ENCODE peak calls at places on chromosomes 13 and 19, in four cellular contexts. Z is IMR-90, W is mesendoderm, E is H1. Q is an unnamed sample.

GRCh38 chr19:30229524-30230174 is 142.5 kb upstream of the ZNF536 start:
- DNase-seq in E (peak), Z (peak), W (peak), Q (no peak)

GRCh38 chr13:110624766-110625756 is 9.7 kb downstream of the NAXD start:
- DNase-seq in Z (no peak), W (no peak), E (peak), Q (no peak)

GRCh38 chr19:46691948-46692347 is 25.0 kb downstream of the PRKD2 start:
- DNase-seq in W (no peak), E (no peak), Z (no peak), Q (no peak)

GRCh38 chr13:44555207-44555606 is 20.9 kb downstream of the TSC22D1 start:
- DNase-seq in Z (no peak), W (no peak), E (no peak), Q (no peak)

GRCh38 chr19:23560051-23560450 is 127.0 kb downstream of the ZNF675 start:
- DNase-seq in Z (no peak), W (no peak), E (no peak), Q (no peak)

GRCh38 chr13:102845289-102845629 is 573 bp upstream of the ERCC5 start:
- DNase-seq in W (no peak), Z (no peak), E (no peak), Q (no peak)

GRCh38 chr19:35044317-35045117 is 3.0 kb downstream of the HPN start:
- DNase-seq in Z (peak), E (peak), W (peak), Q (peak)

GRCh38 chr19:54674021-54674617 is 11.3 kb downstream of the LILRB4 start:
- DNase-seq in Z (no peak), W (peak), E (no peak), Q (no peak)

GRCh38 chr13:23087884-23088283 is 92.9 kb upstream of the SGCG start:
- DNase-seq in E (peak), Z (peak), W (peak), Q (peak)

GRCh38 chr19:15448778-15449619 is 757 bp downstream of the WIZ start:
- DNase-seq in W (no peak), E (peak), Z (no peak), Q (no peak)

GRCh38 chr19:15466851-15467733 is 2.7 kb upstream of the RASAL3 start:
- DNase-seq in Z (peak), W (no peak), E (no peak), Q (no peak)

GRCh38 chr13:24923305-24923640 is 159.3 kb downstream of the RNF17 start:
- DNase-seq in E (no peak), Z (peak), W (no peak), Q (no peak)

GRCh38 chr19:862529-863304 is 3.3 kb downstream of the CFD start:
- DNase-seq in E (peak), Z (peak), W (peak), Q (peak)

GRCh38 chr19:55461974-55462628 is 659 bp upstream of the ISOC2 start:
- DNase-seq in E (no peak), Z (peak), W (no peak), Q (no peak)

GRCh38 chr13:53240316-53240715 is 211.7 kb downstream of the OLFM4 start:
- DNase-seq in Z (no peak), W (no peak), E (no peak), Q (no peak)

GRCh38 chr19:2051771-2052704 is 994 bp upstream of the MKNK2 start:
- DNase-seq in W (no peak), Z (no peak), E (no peak), Q (peak)

GRCh38 chr13:30766957-30767603 is 31.7 kb downstream of the ALOX5AP start:
- DNase-seq in Z (no peak), E (no peak), W (no peak), Q (no peak)

GRCh38 chr13:44243198-44243852 is 130.3 kb upstream of the SERP2 start:
- DNase-seq in E (peak), Z (peak), W (peak), Q (peak)

DNA sequence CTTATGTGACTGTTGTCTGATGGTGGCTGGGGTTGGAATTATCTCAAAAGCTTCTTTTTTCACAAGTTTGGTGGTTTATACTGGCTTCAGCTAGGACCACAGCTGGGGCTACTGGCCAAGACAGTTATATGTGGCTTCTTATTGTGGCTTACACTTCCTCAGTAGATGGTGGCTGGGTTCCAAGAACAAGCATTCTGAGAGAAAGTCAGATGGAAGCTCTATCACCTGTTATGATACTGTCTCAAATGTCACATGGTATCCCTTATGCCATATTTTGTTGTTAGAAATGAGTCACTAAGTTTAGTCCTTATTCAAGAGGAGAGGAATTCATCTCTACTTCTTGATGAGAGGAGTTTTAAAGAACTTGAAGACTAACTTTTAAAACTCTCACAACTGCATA is 41.6 kb downstream of the NDFIP2 start:
- DNase-seq in Z (peak), E (no peak), W (no peak), Q (no peak)
- H3K56ac ChIP-seq in Z (no peak), E (no peak), W (no peak), Q (no peak)

GRCh38 chr19:48770223-48770622 is 14.9 kb downstream of the FGF21 start:
- DNase-seq in Z (no peak), E (no peak), W (no peak), Q (no peak)

GRCh38 chr19:48768989-48769713 is 13.8 kb downstream of the FGF21 start:
- DNase-seq in W (no peak), Z (no peak), E (no peak), Q (no peak)

GRCh38 chr19:48772503-48772953 is 17.2 kb downstream of the FGF21 start:
- DNase-seq in Z (no peak), E (no peak), W (no peak), Q (no peak)

GRCh38 chr19:48770734-48771472 is 15.6 kb downstream of the FGF21 start:
- DNase-seq in E (no peak), Z (no peak), W (peak), Q (no peak)
- H3K27ac ChIP-seq in E (no peak), Z (no peak), W (no peak), Q (no peak)

DNA sequence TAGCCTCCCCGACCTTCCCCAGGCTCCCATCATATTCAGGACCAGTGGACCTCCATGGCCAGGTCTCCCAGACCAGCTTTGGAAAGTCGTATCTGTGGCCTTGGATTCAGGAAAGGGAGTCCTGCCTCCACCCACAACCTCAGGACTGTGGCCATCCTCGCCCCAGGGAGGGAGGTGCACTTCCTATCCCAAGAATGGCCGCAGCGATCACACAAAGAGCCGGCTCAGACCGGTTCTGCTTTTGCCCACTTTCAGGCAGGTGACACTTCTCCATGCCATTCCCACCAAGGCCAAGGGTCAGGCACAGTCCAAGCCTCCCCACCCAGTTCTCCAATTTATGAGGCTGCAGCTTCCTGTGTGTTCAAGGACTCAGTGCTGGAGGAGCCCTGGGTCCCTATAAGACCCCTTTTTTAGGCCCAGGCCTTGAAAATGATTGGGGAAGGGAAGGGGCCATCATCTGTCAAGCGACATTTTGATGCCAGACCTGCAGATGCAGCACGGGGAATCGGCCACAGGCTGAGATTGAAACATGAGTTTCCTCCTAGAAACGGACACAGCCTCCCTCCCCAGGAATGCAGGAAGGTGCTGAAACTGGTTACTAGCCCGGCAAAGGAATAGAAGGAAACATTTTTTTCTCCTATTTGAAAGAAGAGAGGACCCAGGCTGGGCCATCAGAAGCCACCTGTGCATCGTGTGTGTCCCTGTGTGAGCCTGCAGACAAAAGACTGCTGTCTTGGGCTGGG is 65.6 kb upstream of the USE1 start:
- DNase-seq in W (no peak), Z (no peak), E (no peak), Q (no peak)
- H3K56ac ChIP-seq in W (no peak), Z (no peak), E (no peak), Q (no peak)

GRCh38 chr19:33702606-33703437 is 81.1 kb downstream of the CHST8 start:
- DNase-seq in Z (no peak), E (no peak), W (no peak), Q (no peak)

GRCh38 chr19:33704271-33704670 is 82.5 kb downstream of the CHST8 start:
- DNase-seq in Z (no peak), E (no peak), W (no peak), Q (no peak)

GRCh38 chr19:33703821-33704220 is 82.1 kb downstream of the CHST8 start:
- DNase-seq in Z (no peak), E (no peak), W (no peak), Q (no peak)

GRCh38 chr19:33705090-33705847 is 83.5 kb downstream of the CHST8 start:
- DNase-seq in Z (no peak), E (no peak), W (peak), Q (no peak)

GRCh38 chr19:33703438-33703750 is 81.6 kb downstream of the CHST8 start:
- DNase-seq in E (no peak), Z (no peak), W (no peak), Q (no peak)
- H3K27ac ChIP-seq in E (no peak), Z (no peak), W (no peak), Q (no peak)

GRCh38 chr13:38366954-38367645 is 17.4 kb downstream of the UFM1 start:
- DNase-seq in E (no peak), W (no peak), Z (peak), Q (no peak)
- H3K56ac ChIP-seq in E (no peak), W (no peak), Z (no peak), Q (no peak)

GRCh38 chr13:98174995-98175394 is 2.1 kb downstream of the RNF113B start:
- DNase-seq in Z (peak), E (no peak), W (no peak), Q (no peak)
- H3K27ac ChIP-seq in Z (peak), E (no peak), W (peak), Q (no peak)

GRCh38 chr13:112172641-112173171 is 105.8 kb downstream of the SOX1 start:
- DNase-seq in E (no peak), Z (no peak), W (no peak), Q (no peak)

GRCh38 chr13:112176746-112177119 is 109.8 kb downstream of the SOX1 start:
- DNase-seq in W (no peak), Z (no peak), E (no peak), Q (no peak)

GRCh38 chr13:112172017-112172416 is 105.1 kb downstream of the SOX1 start:
- DNase-seq in E (no peak), W (no peak), Z (no peak), Q (no peak)

GRCh38 chr13:112175162-112176075 is 108.5 kb downstream of the SOX1 start:
- DNase-seq in Z (no peak), W (no peak), E (no peak), Q (no peak)

DNA sequence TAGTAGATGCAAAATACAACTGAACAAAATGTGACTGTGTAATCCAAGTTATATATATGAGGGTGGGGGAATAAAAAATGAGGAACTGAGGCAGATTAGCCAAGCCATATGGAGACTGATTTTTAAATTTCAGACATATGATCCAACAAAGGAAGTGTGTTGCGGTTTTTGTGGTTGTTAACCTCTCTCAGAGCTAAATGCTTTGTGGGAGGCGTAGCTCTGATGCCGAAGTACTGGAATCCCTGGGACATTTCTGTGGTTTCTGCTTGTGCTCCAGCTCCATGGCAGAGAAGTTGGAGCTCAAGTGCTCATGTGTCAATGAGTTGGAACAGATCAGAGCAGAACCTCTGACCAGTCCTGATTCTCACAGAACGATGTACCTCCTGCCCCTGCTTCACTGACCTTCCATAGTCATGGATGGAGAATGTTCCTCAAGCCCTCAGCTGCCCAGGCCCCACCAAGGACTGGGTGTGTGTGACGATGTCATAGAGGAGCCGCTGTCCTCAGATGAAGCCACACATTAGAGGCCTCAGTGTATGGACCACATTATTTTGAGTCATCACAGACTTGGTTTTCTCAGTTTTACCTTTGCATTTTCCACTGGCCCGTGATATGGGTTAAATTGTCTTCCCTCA is 107.6 kb downstream of the SOX1 start:
- DNase-seq in W (no peak), Z (no peak), E (no peak), Q (no peak)
- H3K56ac ChIP-seq in W (no peak), Z (no peak), E (no peak), Q (no peak)

GRCh38 chr19:5718032-5718578 is 1.8 kb downstream of the LONP1 start:
- DNase-seq in E (no peak), W (no peak), Z (peak), Q (no peak)
- H3K27ac ChIP-seq in E (no peak), W (peak), Z (peak), Q (no peak)

DNA sequence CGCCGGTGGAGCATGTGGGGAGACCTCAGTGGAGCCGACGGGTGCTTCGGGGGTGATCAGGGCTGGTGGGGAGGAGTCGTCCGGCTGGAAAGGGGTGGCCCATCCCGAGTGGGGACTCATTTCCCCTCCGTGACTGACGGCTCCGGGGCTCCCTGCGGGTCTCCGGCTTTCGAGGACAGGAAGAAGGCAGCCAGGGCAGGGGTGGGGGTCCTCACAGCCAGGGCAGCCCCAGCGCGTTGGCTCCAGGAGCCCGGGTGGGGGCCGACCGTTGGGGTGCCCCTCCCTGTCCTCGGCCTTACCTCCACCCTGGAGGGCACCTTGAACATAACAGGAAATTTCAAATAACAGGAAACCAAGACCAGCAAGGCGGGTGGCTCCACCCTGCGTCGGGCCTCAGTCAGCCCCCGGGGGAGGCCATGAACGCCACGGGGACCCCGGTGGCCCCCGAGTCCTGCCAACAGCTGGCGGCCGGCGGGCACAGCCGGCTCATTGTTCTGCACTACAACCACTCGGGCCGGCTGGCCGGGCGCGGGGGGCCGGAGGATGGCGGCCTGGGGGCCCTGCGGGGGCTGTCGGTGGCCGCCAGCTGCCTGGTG is at the start of gene S1PR4:
- DNase-seq in E (no peak), Z (no peak), W (no peak), Q (peak)
- H3K56ac ChIP-seq in E (no peak), Z (no peak), W (no peak), Q (no peak)